ENCODE peak calls at places on chromosome 1, in eight cellular contexts. B, A, J, R, S, U, V and M are unnamed samples.

GRCh38 chr1:36739703-36740289 is 257.1 kb upstream of the CSF3R start:
- DNase-seq in B (no peak), A (no peak), J (no peak), R (no peak), S (no peak), U (no peak), V (no peak), M (no peak)

GRCh38 chr1:20058531-20058930 is 11.5 kb upstream of the PLA2G5 start:
- DNase-seq in B (no peak), A (peak), J (no peak), R (no peak), S (no peak), U (no peak), V (no peak), M (no peak)

GRCh38 chr1:246591504-246591903 is 25.2 kb downstream of the CNST start:
- DNase-seq in B (no peak), A (no peak), J (no peak), R (no peak), S (no peak), U (no peak), V (no peak), M (no peak)

GRCh38 chr1:92444351-92444750 is 42.4 kb downstream of the GFI1 start:
- DNase-seq in B (no peak), A (no peak), J (no peak), R (no peak), S (no peak), U (peak), V (no peak), M (no peak)

GRCh38 chr1:4021895-4022268 is 121.8 kb upstream of the C1orf174 start:
- DNase-seq in B (no peak), A (no peak), J (no peak), R (no peak), S (no peak), U (no peak), V (no peak), M (no peak)

GRCh38 chr1:156389311-156389710 is 20.3 kb downstream of the RHBG start:
- DNase-seq in B (no peak), A (no peak), J (no peak), R (no peak), S (no peak), U (no peak), V (no peak), M (no peak)

GRCh38 chr1:177246710-177247588 is 76.2 kb downstream of the BRINP2 start:
- DNase-seq in B (no peak), A (no peak), J (no peak), R (no peak), S (no peak), U (no peak), V (no peak), M (no peak)

GRCh38 chr1:169466259-169467230 is 19.2 kb downstream of the SLC19A2 start:
- DNase-seq in B (peak), A (peak), J (no peak), R (no peak), S (no peak), U (peak), V (peak), M (peak)

GRCh38 chr1:22889213-22889827 is 83.3 kb downstream of the LACTBL1 start:
- DNase-seq in B (peak), A (no peak), J (no peak), R (no peak), S (no peak), U (peak), V (peak), M (peak)

GRCh38 chr1:99170516-99170915 is 93.8 kb upstream of the PLPPR4 start:
- DNase-seq in B (no peak), A (no peak), J (no peak), R (no peak), S (no peak), U (peak), V (no peak), M (no peak)

GRCh38 chr1:65207317-65207716 is 59.3 kb downstream of the AK4 start:
- DNase-seq in B (no peak), A (no peak), J (no peak), R (no peak), S (no peak), U (no peak), V (no peak), M (no peak)

GRCh38 chr1:202135221-202135721 is 9.3 kb downstream of the ARL8A start:
- DNase-seq in B (peak), A (peak), J (peak), R (peak), S (peak), U (peak), V (peak), M (peak)

GRCh38 chr1:201916649-201917249 is 28.1 kb downstream of the SHISA4 start:
- DNase-seq in B (peak), A (no peak), J (no peak), R (peak), S (no peak), U (peak), V (no peak), M (no peak)

GRCh38 chr1:19622204-19622603 is 21.9 kb upstream of the NBL1 start:
- DNase-seq in B (no peak), A (no peak), J (no peak), R (no peak), S (no peak), U (peak), V (no peak), M (no peak)

GRCh38 chr1:200887036-200887435 is 7.7 kb upstream of the INAVA start:
- DNase-seq in B (no peak), A (no peak), J (no peak), R (no peak), S (no peak), U (no peak), V (no peak), M (no peak)

GRCh38 chr1:150906813-150907212 is 19.4 kb upstream of the SETDB1 start:
- DNase-seq in B (no peak), A (no peak), J (no peak), R (no peak), S (no peak), U (no peak), V (no peak), M (no peak)

GRCh38 chr1:201713093-201713810 is 115.7 kb upstream of the IPO9 start:
- DNase-seq in B (peak), A (no peak), J (no peak), R (peak), S (peak), U (peak), V (no peak), M (no peak)

GRCh38 chr1:109312978-109313775 is 6.4 kb upstream of the MYBPHL start:
- DNase-seq in B (no peak), A (no peak), J (no peak), R (no peak), S (no peak), U (no peak), V (peak), M (no peak)

GRCh38 chr1:162302660-162303344 is 73.9 kb downstream of the SPATA46 start:
- DNase-seq in B (no peak), A (no peak), J (no peak), R (no peak), S (no peak), U (no peak), V (no peak), M (no peak)

GRCh38 chr1:10104844-10105243 is 72.1 kb downstream of the UBE4B start:
- DNase-seq in B (no peak), A (no peak), J (no peak), R (no peak), S (no peak), U (no peak), V (no peak), M (no peak)

GRCh38 chr1:203911806-203912205 is 50.4 kb downstream of the SNRPE start:
- DNase-seq in B (no peak), A (no peak), J (no peak), R (peak), S (no peak), U (no peak), V (no peak), M (no peak)

GRCh38 chr1:9315411-9316079 is 22.9 kb downstream of the SPSB1 start:
- DNase-seq in B (no peak), A (no peak), J (no peak), R (peak), S (no peak), U (peak), V (no peak), M (no peak)

GRCh38 chr1:59028052-59028451 is 244.2 kb upstream of the JUN start:
- DNase-seq in B (peak), A (no peak), J (no peak), R (no peak), S (no peak), U (no peak), V (no peak), M (no peak)

GRCh38 chr1:179298952-179299351 is 5.4 kb downstream of the SOAT1 start:
- DNase-seq in B (no peak), A (peak), J (no peak), R (no peak), S (no peak), U (no peak), V (no peak), M (no peak)

GRCh38 chr1:154686507-154686906 is 78.5 kb upstream of the ADAR start:
- DNase-seq in B (no peak), A (no peak), J (no peak), R (no peak), S (no peak), U (no peak), V (no peak), M (no peak)

GRCh38 chr1:168360151-168360550 is 79.5 kb downstream of the TBX19 start:
- DNase-seq in B (peak), A (no peak), J (no peak), R (no peak), S (no peak), U (no peak), V (no peak), M (no peak)

GRCh38 chr1:68479501-68479900 is 17.4 kb downstream of the DEPDC1 start:
- DNase-seq in B (no peak), A (no peak), J (no peak), R (no peak), S (no peak), U (peak), V (no peak), M (no peak)

GRCh38 chr1:204435246-204435885 is 23.7 kb upstream of the PPP1R15B start:
- DNase-seq in B (peak), A (no peak), J (no peak), R (peak), S (no peak), U (no peak), V (no peak), M (no peak)

GRCh38 chr1:230011333-230012092 is 55.5 kb upstream of the GALNT2 start:
- DNase-seq in B (no peak), A (no peak), J (no peak), R (no peak), S (no peak), U (no peak), V (no peak), M (no peak)

GRCh38 chr1:56326056-56326455 is 253.3 kb downstream of the PLPP3 start:
- DNase-seq in B (no peak), A (no peak), J (no peak), R (no peak), S (no peak), U (no peak), V (no peak), M (no peak)

GRCh38 chr1:163178628-163179027 is 24.1 kb downstream of the RGS5 start:
- DNase-seq in B (no peak), A (no peak), J (no peak), R (no peak), S (no peak), U (no peak), V (no peak), M (no peak)

GRCh38 chr1:107669996-107670395 is 295.0 kb downstream of the VAV3 start:
- DNase-seq in B (no peak), A (no peak), J (no peak), R (no peak), S (peak), U (peak), V (peak), M (no peak)